ENCODE peak calls at places on chromosomes 6 and 20, in nine cellular contexts. Q is progenitor cell of endocrine pancreas; I is GM20000; O is fibroblast of pulmonary artery; U is right atrium auricular region; W is fibroblast of lung; D is HCT116; L is pancreas; C is CD4-positive, alpha-beta T cell. R is an unnamed sample.

GRCh38 chr6:11036977-11037430 is 7.1 kb downstream of the ELOVL2 start:
- DNase-seq in Q (no peak), I (no peak), O (no peak), U (no peak), W (no peak), D (no peak), L (no peak), C (no peak), R (no peak)

GRCh38 chr6:43220439-43220951 is 8.8 kb downstream of the DNPH1 start:
- DNase-seq in Q (no peak), I (no peak), O (no peak), U (no peak), W (no peak), D (no peak), L (no peak), C (no peak), R (no peak)

GRCh38 chr6:53244532-53244931 is 95.9 kb upstream of the GCM1 start:
- DNase-seq in Q (no peak), I (no peak), O (no peak), U (no peak), W (no peak), D (no peak), L (no peak), C (no peak), R (no peak)

GRCh38 chr6:85404497-85405174 is 45.2 kb upstream of the NT5E start:
- DNase-seq in Q (no peak), I (no peak), O (peak), U (no peak), W (peak), D (peak), L (peak), C (no peak), R (no peak)

GRCh38 chr20:33789109-33789857 is 21.9 kb upstream of the CHMP4B start:
- DNase-seq in Q (no peak), I (no peak), O (peak), U (no peak), W (peak), D (peak), L (peak), C (no peak), R (no peak)

GRCh38 chr20:20412750-20413149 is 44.8 kb downstream of the INSM1 start:
- DNase-seq in Q (no peak), I (no peak), O (no peak), U (no peak), W (no peak), D (no peak), L (no peak), C (no peak), R (no peak)

GRCh38 chr20:16583444-16583843 is 10.2 kb upstream of the KIF16B start:
- DNase-seq in Q (no peak), I (no peak), O (no peak), U (no peak), W (no peak), D (no peak), L (no peak), C (no peak), R (no peak)

GRCh38 chr6:119526609-119527605 is 177.3 kb upstream of the MAN1A1 start:
- DNase-seq in Q (no peak), I (no peak), O (no peak), U (no peak), W (no peak), D (no peak), L (no peak), C (no peak), R (no peak)

GRCh38 chr6:167782698-167783517 is 43.8 kb upstream of the AFDN start:
- DNase-seq in Q (no peak), I (no peak), O (no peak), U (no peak), W (no peak), D (no peak), L (no peak), C (no peak), R (no peak)

GRCh38 chr20:53926428-53927028 is 143.9 kb downstream of the BCAS1 start:
- DNase-seq in Q (no peak), I (peak), O (peak), U (peak), W (peak), D (no peak), L (no peak), C (no peak), R (peak)

GRCh38 chr6:95408111-95408510 is 169.2 kb upstream of the MANEA start:
- DNase-seq in Q (no peak), I (no peak), O (no peak), U (no peak), W (no peak), D (no peak), L (no peak), C (no peak), R (no peak)

GRCh38 chr6:82067021-82067420 is 180.5 kb downstream of the IBTK start:
- DNase-seq in Q (no peak), I (peak), O (peak), U (no peak), W (peak), D (no peak), L (no peak), C (no peak), R (peak)

GRCh38 chr20:34824026-34824860 is 1.2 kb downstream of the NCOA6 start:
- DNase-seq in Q (peak), I (peak), O (peak), U (no peak), W (peak), D (peak), L (peak), C (peak), R (peak)

GRCh38 chr20:36462440-36463211 is 78.7 kb upstream of the MYL9 start:
- DNase-seq in Q (no peak), I (no peak), O (peak), U (peak), W (peak), D (no peak), L (peak), C (no peak), R (no peak)

GRCh38 chr6:24996145-24996836 is 60.5 kb upstream of the RIPOR2 start:
- DNase-seq in Q (no peak), I (no peak), O (no peak), U (no peak), W (no peak), D (no peak), L (no peak), C (no peak), R (no peak)

GRCh38 chr20:63127700-63128364 is 88.1 kb downstream of the YTHDF1 start:
- DNase-seq in Q (no peak), I (no peak), O (no peak), U (no peak), W (no peak), D (no peak), L (no peak), C (no peak), R (no peak)

GRCh38 chr6:118277631-118278030 is 270.5 kb upstream of the PLN start:
- DNase-seq in Q (no peak), I (no peak), O (no peak), U (no peak), W (no peak), D (no peak), L (no peak), C (no peak), R (no peak)

GRCh38 chr6:68635706-68636513 is 828 bp downstream of the ADGRB3 start:
- DNase-seq in Q (no peak), I (peak), O (peak), U (no peak), W (peak), D (no peak), L (no peak), C (no peak), R (peak)

GRCh38 chr6:107125771-107126170 is 10.5 kb upstream of the BEND3 start:
- DNase-seq in Q (no peak), I (no peak), O (no peak), U (no peak), W (no peak), D (no peak), L (no peak), C (no peak), R (no peak)

GRCh38 chr6:151007069-151007468 is 141.6 kb downstream of the MTHFD1L start:
- DNase-seq in Q (no peak), I (no peak), O (no peak), U (no peak), W (no peak), D (no peak), L (no peak), C (no peak), R (no peak)

GRCh38 chr6:132788658-132789397 is 9.6 kb downstream of the SLC18B1 start:
- DNase-seq in Q (no peak), I (no peak), O (no peak), U (no peak), W (no peak), D (no peak), L (no peak), C (no peak), R (no peak)

GRCh38 chr6:160163425-160163824 is 41.8 kb downstream of the SLC22A1 start:
- DNase-seq in Q (no peak), I (no peak), O (no peak), U (no peak), W (no peak), D (no peak), L (no peak), C (no peak), R (no peak)

GRCh38 chr6:138618168-138618567 is 118.9 kb upstream of the NHSL1 start:
- DNase-seq in Q (no peak), I (no peak), O (no peak), U (no peak), W (no peak), D (no peak), L (no peak), C (no peak), R (no peak)

GRCh38 chr6:114569643-114570042 is 226.8 kb upstream of the HS3ST5 start:
- DNase-seq in Q (no peak), I (no peak), O (no peak), U (no peak), W (no peak), D (no peak), L (no peak), C (no peak), R (no peak)

GRCh38 chr6:12275084-12275483 is 15.1 kb upstream of the EDN1 start:
- DNase-seq in Q (no peak), I (no peak), O (no peak), U (no peak), W (no peak), D (no peak), L (no peak), C (no peak), R (no peak)

GRCh38 chr20:18567739-18568091 is 483 bp downstream of the SMIM26 start:
- DNase-seq in Q (no peak), I (no peak), O (no peak), U (no peak), W (no peak), D (no peak), L (no peak), C (no peak), R (no peak)

GRCh38 chr20:5786930-5787826 is 37.0 kb downstream of the SHLD1 start:
- DNase-seq in Q (no peak), I (no peak), O (peak), U (peak), W (peak), D (no peak), L (no peak), C (no peak), R (no peak)
- TF ChIP-seq CTCF in Q (no peak), I (no peak), O (peak), U (no peak), W (no peak), D (no peak), L (no peak), C (no peak), R (no peak)

GRCh38 chr20:41887500-41887899 is 269.3 kb upstream of the CHD6 start:
- DNase-seq in Q (no peak), I (no peak), O (no peak), U (no peak), W (no peak), D (no peak), L (no peak), C (no peak), R (no peak)

GRCh38 chr20:41892031-41892430 is 273.9 kb upstream of the CHD6 start:
- DNase-seq in Q (no peak), I (no peak), O (no peak), U (no peak), W (no peak), D (no peak), L (no peak), C (no peak), R (no peak)

GRCh38 chr20:41888434-41888833 is 270.3 kb upstream of the CHD6 start:
- DNase-seq in Q (no peak), I (no peak), O (no peak), U (no peak), W (no peak), D (no peak), L (no peak), C (no peak), R (no peak)

GRCh38 chr20:41889871-41890224 is 271.7 kb upstream of the CHD6 start:
- DNase-seq in Q (no peak), I (no peak), O (no peak), U (no peak), W (no peak), D (no peak), L (no peak), C (no peak), R (no peak)

DNA sequence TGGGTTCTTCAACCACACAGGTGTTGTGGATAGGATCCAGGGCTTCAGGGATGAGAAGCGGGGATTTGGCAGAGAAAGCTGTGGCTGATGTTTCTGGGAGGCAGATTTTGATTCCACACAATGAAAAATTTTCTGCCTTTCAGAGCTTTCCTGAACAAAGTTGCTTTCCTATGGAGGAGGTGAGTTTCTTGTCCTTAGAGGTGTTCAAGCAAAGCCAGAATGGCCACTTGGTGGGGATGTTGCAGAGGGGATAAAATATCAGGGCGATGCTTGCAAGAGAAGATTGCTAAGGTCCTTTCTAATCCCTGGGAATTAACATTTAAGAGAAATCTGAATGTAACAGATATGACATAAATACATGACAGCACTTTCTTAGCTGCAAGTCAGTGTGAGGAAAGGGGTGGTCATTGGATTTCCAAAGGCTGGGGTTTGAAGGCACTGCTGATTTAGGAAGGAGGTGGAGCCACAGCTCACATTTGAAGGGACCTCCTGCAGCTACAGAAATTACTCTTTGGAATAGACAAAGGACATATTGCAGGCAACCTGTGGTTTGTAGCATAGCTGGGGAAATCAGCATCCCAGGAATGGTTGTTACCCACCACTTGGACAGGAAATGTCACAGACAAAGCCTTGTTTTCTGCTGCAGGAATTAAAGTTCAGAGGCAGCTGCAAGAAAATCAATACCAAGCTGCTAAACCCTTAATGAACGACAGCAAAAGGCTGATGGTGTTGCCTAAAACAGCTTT is 271.1 kb upstream of the CHD6 start:
- DNase-seq in Q (no peak), I (no peak), O (no peak), U (no peak), W (no peak), D (peak), L (no peak), C (no peak), R (no peak)
- TF ChIP-seq CTCF in Q (peak), I (no peak), O (no peak), U (no peak), W (no peak), D (peak), L (no peak), C (no peak), R (peak)

GRCh38 chr20:13009682-13010406 is 1.1 kb downstream of the SPTLC3 start:
- DNase-seq in Q (no peak), I (peak), O (peak), U (peak), W (peak), D (no peak), L (no peak), C (no peak), R (peak)

GRCh38 chr20:13013411-13013810 is 4.6 kb downstream of the SPTLC3 start:
- DNase-seq in Q (no peak), I (no peak), O (no peak), U (no peak), W (no peak), D (no peak), L (no peak), C (no peak), R (no peak)

GRCh38 chr20:13008761-13009681 is at the start of gene SPTLC3:
- DNase-seq in Q (peak), I (no peak), O (peak), U (peak), W (peak), D (no peak), L (peak), C (no peak), R (no peak)

GRCh38 chr20:13017235-13017634 is 8.5 kb downstream of the SPTLC3 start:
- DNase-seq in Q (no peak), I (no peak), O (peak), U (no peak), W (peak), D (no peak), L (no peak), C (no peak), R (no peak)

DNA sequence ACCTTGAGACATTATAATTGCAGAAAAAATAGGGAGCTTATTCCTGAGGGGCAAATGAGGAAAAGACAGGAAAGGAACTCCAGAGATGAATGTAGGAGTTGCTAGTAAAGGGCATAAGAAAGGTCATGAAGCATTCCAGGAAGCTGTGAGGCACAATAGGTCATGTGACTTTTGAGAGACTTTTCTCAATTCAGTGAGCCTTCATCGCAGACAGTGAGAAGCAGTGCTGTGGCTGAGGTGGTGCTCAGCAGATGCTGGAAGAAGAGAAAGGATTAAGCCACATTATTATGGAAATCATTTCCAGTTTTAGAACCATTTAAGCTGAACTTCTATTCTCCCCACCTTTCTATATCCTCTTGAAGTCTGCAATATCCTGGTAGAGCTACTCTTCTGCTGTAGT is 4.1 kb downstream of the SPTLC3 start:
- DNase-seq in Q (no peak), I (no peak), O (peak), U (no peak), W (no peak), D (no peak), L (no peak), C (no peak), R (no peak)
- TF ChIP-seq CTCF in Q (no peak), I (no peak), O (no peak), U (no peak), W (no peak), D (no peak), L (no peak), C (no peak), R (no peak)

DNA sequence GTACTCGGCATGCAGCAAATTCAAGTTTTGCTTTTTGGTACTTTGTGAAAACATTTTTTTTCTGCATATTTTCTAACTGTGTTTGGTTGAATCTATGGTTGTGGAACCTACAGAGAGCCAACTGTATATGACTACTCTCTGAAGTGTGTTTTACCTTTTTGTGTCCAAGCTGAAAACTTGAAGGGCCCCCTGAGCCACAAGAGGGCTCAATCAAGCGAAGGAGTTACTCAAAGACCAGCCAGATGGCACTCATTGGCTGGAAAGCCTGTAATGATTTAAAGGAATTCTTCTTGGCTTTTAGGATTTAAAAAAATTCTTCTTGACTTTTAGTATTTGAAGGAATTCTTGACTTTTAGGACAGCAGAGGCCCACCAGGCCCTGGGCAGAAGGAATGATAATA is 27.0 kb upstream of the ECI2 start:
- DNase-seq in Q (no peak), I (no peak), O (no peak), U (no peak), W (no peak), D (no peak), L (no peak), C (no peak), R (no peak)
- TF ChIP-seq CTCF in Q (no peak), I (no peak), O (no peak), U (no peak), W (no peak), D (no peak), L (no peak), C (no peak), R (no peak)

R was measured in GM13977.